ENCODE peak calls at places on chromosomes 11 and 22, in four cellular contexts. U is psoas muscle, E is neural progenitor cell, H is left ventricle myocardium inferior. Z is an unnamed sample.

GRCh38 chr22:46660604-46661201 is 40.5 kb downstream of the GRAMD4 start:
- DNase-seq in U (peak; percentile 55), E (no peak), H (no peak), Z (peak; percentile 28)

GRCh38 chr22:43926349-43926710 is 2.7 kb downstream of the PNPLA3 start:
- DNase-seq in U (no peak), E (no peak), H (no peak), Z (no peak)

GRCh38 chr11:60994450-60995135 is 23.1 kb downstream of the CD6 start:
- DNase-seq in U (no peak), E (no peak), H (no peak), Z (no peak)

GRCh38 chr22:29199702-29200400 is 5.8 kb upstream of the EMID1 start:
- DNase-seq in U (no peak), E (no peak), H (no peak), Z (no peak)

GRCh38 chr11:11366793-11367192 is 13.7 kb upstream of the CSNK2A3 start:
- DNase-seq in U (no peak), E (no peak), H (no peak), Z (no peak)

GRCh38 chr22:42308887-42309468 is 38.5 kb upstream of the TCF20 start:
- DNase-seq in U (no peak), E (no peak), H (no peak), Z (no peak)

GRCh38 chr22:45218974-45219373 is 21.7 kb downstream of the KIAA0930 start:
- DNase-seq in U (no peak), E (no peak), H (no peak), Z (no peak)

GRCh38 chr11:102318469-102318868 is 1.2 kb downstream of the BIRC3 start:
- DNase-seq in U (no peak), E (no peak), H (no peak), Z (peak; percentile 74)

GRCh38 chr11:120210651-120211521 is at the start of gene OAF:
- DNase-seq in U (peak; percentile 81), E (peak; percentile 94), H (peak; percentile 84), Z (peak; percentile 86)

GRCh38 chr11:28878025-28878424 is 769.8 kb downstream of the METTL15 start:
- DNase-seq in U (no peak), E (no peak), H (no peak), Z (no peak)

GRCh38 chr11:35343033-35343598 is 76.2 kb downstream of the SLC1A2 start:
- DNase-seq in U (no peak), E (no peak), H (no peak), Z (peak; percentile 93)

DNA sequence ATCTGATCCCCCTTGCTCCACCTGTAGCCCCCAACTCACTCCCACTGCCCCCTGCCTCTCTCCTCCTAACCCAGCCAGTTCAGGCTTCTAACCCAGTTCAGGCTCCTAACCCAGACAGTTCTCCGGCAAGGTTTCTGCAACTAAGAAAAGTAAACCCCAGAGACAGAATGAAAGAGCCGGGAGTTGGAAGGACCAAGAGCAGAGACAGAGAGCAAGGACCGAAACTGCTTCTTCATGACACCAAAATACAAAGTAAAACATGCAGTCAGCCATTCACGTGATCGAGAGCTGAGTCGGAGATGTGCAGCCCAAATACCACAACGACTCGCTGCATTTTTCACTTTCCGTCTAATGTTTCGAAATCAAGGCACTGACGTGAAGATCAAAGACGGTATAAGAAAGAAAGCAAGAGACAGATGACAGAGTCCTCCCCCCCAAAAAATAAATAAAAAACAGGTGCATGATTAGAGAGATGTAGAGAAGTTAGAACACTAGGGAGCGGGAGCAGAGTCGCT is 844 bp downstream of the IL10RA start:
- DNase-seq in U (no peak), E (no peak), H (no peak), Z (peak; percentile 57)
- H3K4me1 ChIP-seq in U (peaks cover 4% of the 10 kb centered on the region), E (no peaks in the 10 kb centered on the region), H (peaks cover 15% of the 10 kb centered on the region), Z (peaks cover 74% of the 10 kb centered on the region)

GRCh38 chr11:47376543-47377371 is 1.6 kb downstream of the SPI1 start:
- DNase-seq in U (peak; percentile 62), E (no peak), H (peak; percentile 53), Z (no peak)
- H3K4me1 ChIP-seq in U (no peaks in the 10 kb centered on the region), E (no peaks in the 10 kb centered on the region), H (no peaks in the 10 kb centered on the region), Z (peaks cover 6% of the 10 kb centered on the region)

GRCh38 chr22:27870234-27871191 is 48.5 kb downstream of the PITPNB start:
- DNase-seq in U (no peak), E (no peak), H (no peak), Z (no peak)
- H3K4me1 ChIP-seq in U (peaks cover 42% of the 10 kb centered on the region), E (peaks cover 6% of the 10 kb centered on the region), H (peaks cover 94% of the 10 kb centered on the region), Z (peaks cover 10% of the 10 kb centered on the region)

DNA sequence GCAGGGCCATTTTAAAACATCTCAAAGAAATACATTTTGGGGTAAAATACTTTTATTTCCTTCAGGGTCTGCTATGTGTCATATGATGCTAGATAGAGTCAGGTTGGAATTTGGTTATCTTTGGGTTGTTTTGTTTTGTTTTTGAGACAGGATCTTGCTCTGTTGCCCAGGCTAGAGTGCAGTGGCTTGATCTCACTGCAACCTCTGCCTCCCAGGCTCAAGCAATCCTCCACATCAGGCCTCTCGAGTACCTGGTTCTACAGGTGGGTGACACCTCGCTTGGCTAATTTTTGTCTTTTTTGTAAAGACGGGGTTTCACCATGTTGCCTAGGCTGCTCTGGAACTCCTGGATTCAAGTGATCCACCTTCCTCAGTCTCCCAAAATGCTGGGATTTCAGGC is 17.3 kb downstream of the DENND5A start:
- DNase-seq in U (no peak), E (no peak), H (no peak), Z (no peak)
- H3K4me1 ChIP-seq in U (peaks cover 10% of the 10 kb centered on the region), E (peaks cover 5% of the 10 kb centered on the region), H (peaks cover 46% of the 10 kb centered on the region), Z (peaks cover 8% of the 10 kb centered on the region)

GRCh38 chr11:118620529-118621070 is 13.2 kb downstream of the PHLDB1 start:
- DNase-seq in U (no peak), E (no peak), H (peak; percentile 53), Z (no peak)
- H3K4me1 ChIP-seq in U (peaks cover 42% of the 10 kb centered on the region), E (peaks cover 61% of the 10 kb centered on the region), H (peaks cover 99% of the 10 kb centered on the region), Z (peaks cover 10% of the 10 kb centered on the region)

DNA sequence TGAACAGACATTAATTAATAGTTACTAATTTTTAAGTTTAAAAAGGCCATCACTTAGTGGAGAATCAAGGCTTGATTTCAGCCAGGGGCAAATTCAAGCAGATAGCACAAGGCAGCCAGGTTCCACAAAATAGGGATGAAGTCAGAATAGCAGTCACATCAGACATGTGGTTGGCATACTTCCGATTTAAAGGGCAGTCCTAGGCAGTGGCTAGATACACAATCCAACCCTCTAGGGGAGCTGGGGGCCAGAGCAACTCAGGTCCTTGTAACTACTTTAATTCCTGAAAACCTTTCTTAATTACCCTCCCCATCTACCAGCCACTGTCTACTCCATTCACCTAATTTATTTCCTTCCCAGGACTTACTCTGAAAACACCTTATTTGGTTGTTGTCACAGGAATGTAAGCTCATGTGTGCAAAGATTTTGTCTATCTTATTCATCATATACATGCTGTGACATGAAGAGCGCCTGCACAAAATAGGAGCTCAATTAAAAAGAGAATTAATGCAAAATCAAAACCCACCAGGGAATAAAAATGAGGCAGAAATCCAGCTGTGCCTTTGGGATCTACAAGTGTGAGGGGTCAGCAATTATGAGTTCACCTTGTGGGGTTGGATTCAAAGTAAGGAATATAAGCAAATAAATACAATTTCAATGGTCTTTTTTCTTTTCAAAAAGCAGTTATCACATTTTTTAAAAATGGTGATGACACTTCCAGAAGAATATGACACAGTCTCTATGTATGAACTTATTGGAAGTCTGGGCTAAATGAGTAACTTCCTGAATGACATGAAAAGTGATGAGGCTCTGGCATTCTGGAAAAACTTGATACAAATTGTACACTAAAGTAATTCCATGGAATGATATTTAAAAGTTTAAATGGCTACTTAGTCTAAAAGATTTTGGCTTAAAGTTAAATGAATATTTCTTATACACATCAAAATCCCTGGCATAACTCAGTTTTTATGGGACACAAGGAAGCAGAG is 53.8 kb downstream of the COPB1 start:
- DNase-seq in U (no peak), E (no peak), H (no peak), Z (no peak)
- H3K4me1 ChIP-seq in U (peaks cover 12% of the 10 kb centered on the region), E (no peaks in the 10 kb centered on the region), H (peaks cover 16% of the 10 kb centered on the region), Z (peaks cover 8% of the 10 kb centered on the region)

GRCh38 chr11:73380897-73381410 is 4.8 kb downstream of the RELT start:
- DNase-seq in U (no peak), E (peak; percentile 17), H (no peak), Z (no peak)

GRCh38 chr11:73383249-73384126 is 7.3 kb downstream of the RELT start:
- DNase-seq in U (no peak), E (peak; percentile 31), H (no peak), Z (no peak)

GRCh38 chr11:73382747-73383146 is 6.5 kb downstream of the RELT start:
- DNase-seq in U (no peak), E (no peak), H (no peak), Z (no peak)

GRCh38 chr11:73381589-73381988 is 5.4 kb downstream of the RELT start:
- DNase-seq in U (no peak), E (no peak), H (no peak), Z (no peak)

DNA sequence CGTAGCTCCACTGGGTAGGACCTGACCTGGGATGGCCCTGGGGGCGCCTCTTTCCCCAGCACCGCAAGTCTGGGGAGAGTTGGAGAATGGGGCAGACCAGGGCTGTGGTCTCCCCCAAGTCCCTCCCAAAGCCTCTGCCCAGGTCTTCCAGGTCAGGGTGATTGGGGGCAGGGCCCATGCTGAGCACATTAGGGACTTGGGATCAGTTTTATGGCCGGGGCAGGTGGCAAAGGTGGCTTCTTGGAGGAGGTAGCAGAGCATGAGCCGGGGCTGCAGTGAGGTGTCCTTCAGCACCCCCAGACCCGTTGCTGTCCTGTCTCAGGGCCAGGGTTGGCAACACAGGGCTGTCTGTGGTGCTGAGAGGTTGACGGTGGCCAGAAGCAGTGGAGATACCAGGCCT is 6.0 kb downstream of the RELT start:
- DNase-seq in U (no peak), E (no peak), H (no peak), Z (no peak)
- H3K4me1 ChIP-seq in U (peaks cover 88% of the 10 kb centered on the region), E (peaks cover 20% of the 10 kb centered on the region), H (peaks cover 79% of the 10 kb centered on the region), Z (peaks cover 48% of the 10 kb centered on the region)

GRCh38 chr11:64778223-64778472 is 194 bp downstream of the SF1 start:
- DNase-seq in U (no peak), E (no peak), H (no peak), Z (no peak)

GRCh38 chr11:64776425-64776824 is 1.9 kb downstream of the SF1 start:
- DNase-seq in U (no peak), E (no peak), H (no peak), Z (no peak)

GRCh38 chr11:64776875-64777274 is 1.5 kb downstream of the SF1 start:
- DNase-seq in U (no peak), E (no peak), H (no peak), Z (no peak)

GRCh38 chr11:64778473-64779298 is at the start of gene SF1:
- DNase-seq in U (peak; percentile 98), E (peak; percentile 100), H (peak; percentile 98), Z (peak; percentile 100)

GRCh38 chr11:64777449-64778222 is 706 bp downstream of the SF1 start:
- DNase-seq in U (peak; percentile 86), E (peak; percentile 94), H (peak; percentile 87), Z (peak; percentile 86)
- H3K4me1 ChIP-seq in U (peaks cover 51% of the 10 kb centered on the region), E (peaks cover 28% of the 10 kb centered on the region), H (peaks cover 60% of the 10 kb centered on the region), Z (peaks cover 70% of the 10 kb centered on the region)

DNA sequence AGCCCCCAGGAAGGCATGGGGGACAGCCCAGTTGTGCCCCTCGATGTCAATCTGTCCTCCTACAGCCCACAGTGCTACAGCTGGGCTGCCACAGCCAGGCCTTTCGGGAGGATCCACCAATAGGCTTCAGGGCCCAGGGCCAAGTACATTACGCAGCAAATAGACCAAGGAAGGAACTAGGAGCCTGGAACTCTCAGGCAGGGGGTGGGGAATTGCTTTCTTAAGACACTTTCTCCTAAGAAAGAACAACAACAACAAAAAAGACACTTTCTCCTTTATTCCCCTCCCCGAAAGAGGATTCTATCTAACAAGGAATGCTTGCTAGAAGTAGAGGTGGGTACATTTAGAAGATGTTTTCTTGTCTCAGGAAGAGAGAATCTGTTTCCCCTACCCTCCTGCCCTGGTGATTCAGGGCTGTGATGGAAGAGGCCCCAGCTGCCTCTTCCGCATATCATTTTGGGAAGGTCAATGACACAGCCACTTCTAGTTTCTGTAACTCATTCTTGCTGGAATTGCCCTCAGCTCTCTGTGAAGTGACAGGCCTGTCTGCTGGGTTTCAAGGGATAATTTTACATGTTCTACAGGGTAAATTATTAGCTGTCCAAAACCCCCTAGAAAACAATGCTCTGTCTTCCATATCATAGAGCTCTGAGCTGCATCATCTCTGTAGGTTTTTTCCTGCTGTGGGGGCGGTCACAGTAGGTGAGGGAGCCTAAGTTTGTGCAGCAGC is 6.0 kb upstream of the MALAT1 start:
- DNase-seq in U (peak; percentile 90), E (no peak), H (peak; percentile 89), Z (no peak)
- H3K4me1 ChIP-seq in U (peaks cover 87% of the 10 kb centered on the region), E (peaks cover 73% of the 10 kb centered on the region), H (peaks cover 93% of the 10 kb centered on the region), Z (peaks cover 16% of the 10 kb centered on the region)